ENCODE peak calls at places on chromosomes 11 and 22, in four cellular contexts. W is WTC11, G is fibroblast of the aortic adventitia, N is NCI-H1105. D is an unnamed sample.

GRCh38 chr22:20565761-20566160 is 58.4 kb downstream of the MED15 start:
- DNase-seq in W (no peak), G (no peak), N (no peak), D (no peak)

GRCh38 chr11:113730887-113731726 is 25.0 kb upstream of the TMPRSS5 start:
- DNase-seq in W (peak), G (peak), N (peak), D (peak)

GRCh38 chr11:74697722-74698121 is 33.5 kb downstream of the CHRDL2 start:
- DNase-seq in W (no peak), G (no peak), N (no peak), D (no peak)

GRCh38 chr11:86138958-86139357 is 70.1 kb upstream of the PICALM start:
- DNase-seq in W (no peak), G (no peak), N (no peak), D (no peak)

GRCh38 chr11:13993096-13993760 is 30.7 kb downstream of the SPON1 start:
- DNase-seq in W (no peak), G (no peak), N (no peak), D (no peak)

GRCh38 chr22:23054531-23055257 is 15.6 kb upstream of the GNAZ start:
- DNase-seq in W (peak), G (no peak), N (no peak), D (no peak)

GRCh38 chr11:75261474-75261847 is 20.9 kb downstream of the TPBGL start:
- DNase-seq in W (no peak), G (no peak), N (no peak), D (no peak)

GRCh38 chr11:25983280-25983679 is 348.6 kb upstream of the ANO3 start:
- DNase-seq in W (no peak), G (no peak), N (no peak), D (no peak)

GRCh38 chr11:95242202-95242989 is 11.4 kb upstream of the SESN3 start:
- DNase-seq in W (no peak), G (no peak), N (no peak), D (no peak)

GRCh38 chr11:64409707-64410395 is 50.9 kb downstream of the RPS6KA4 start:
- DNase-seq in W (no peak), G (no peak), N (no peak), D (peak)

GRCh38 chr11:35274909-35275807 is 136.2 kb downstream of the CD44 start:
- DNase-seq in W (no peak), G (peak), N (peak), D (peak)

GRCh38 chr11:30244255-30244654 is 13.4 kb downstream of the FSHB start:
- DNase-seq in W (no peak), G (peak), N (no peak), D (no peak)

GRCh38 chr11:63639195-63639832 is 25.1 kb upstream of the PLAAT3 start:
- DNase-seq in W (no peak), G (peak), N (no peak), D (no peak)

GRCh38 chr11:30740071-30740470 is 153.9 kb upstream of the MPPED2 start:
- DNase-seq in W (no peak), G (no peak), N (no peak), D (no peak)

GRCh38 chr11:17531818-17532131 is 12.4 kb downstream of the USH1C start:
- DNase-seq in W (no peak), G (peak), N (no peak), D (no peak)

GRCh38 chr22:48672387-48672786 is 1155.3 kb downstream of the BRD1 start:
- DNase-seq in W (no peak), G (no peak), N (no peak), D (no peak)

GRCh38 chr11:130471731-130472433 is 23.4 kb downstream of the ADAMTS15 start:
- DNase-seq in W (no peak), G (no peak), N (no peak), D (no peak)

GRCh38 chr11:19805827-19806226 is 93.2 kb downstream of the NAV2 start:
- DNase-seq in W (no peak), G (no peak), N (no peak), D (no peak)

GRCh38 chr22:39098576-39098975 is 1.5 kb downstream of the APOBEC3H start:
- DNase-seq in W (no peak), G (no peak), N (no peak), D (no peak)

GRCh38 chr11:16966633-16967346 is 47.4 kb downstream of the PLEKHA7 start:
- DNase-seq in W (no peak), G (no peak), N (no peak), D (no peak)

GRCh38 chr22:46815896-46816721 is 53.7 kb downstream of the TBC1D22A start:
- DNase-seq in W (no peak), G (peak), N (no peak), D (peak)

GRCh38 chr22:27597703-27598444 is 203.7 kb downstream of the MN1 start:
- DNase-seq in W (no peak), G (peak), N (no peak), D (no peak)

GRCh38 chr22:22812031-22812905 is 75.3 kb upstream of the IGLL5 start:
- DNase-seq in W (no peak), G (no peak), N (no peak), D (no peak)

GRCh38 chr11:106288988-106289387 is 211.5 kb downstream of the AASDHPPT start:
- DNase-seq in W (no peak), G (no peak), N (no peak), D (no peak)

GRCh38 chr22:46626911-46627805 is 7.0 kb downstream of the GRAMD4 start:
- DNase-seq in W (peak), G (no peak), N (peak), D (no peak)

GRCh38 chr22:44952863-44953790 is 56.7 kb downstream of the PHF21B start:
- DNase-seq in W (no peak), G (no peak), N (no peak), D (no peak)

GRCh38 chr11:109421981-109422590 is at the start of gene C11orf87:
- DNase-seq in W (peak), G (peak), N (peak), D (no peak)

GRCh38 chr11:1351278-1351937 is 38.3 kb upstream of the BRSK2 start:
- DNase-seq in W (no peak), G (no peak), N (no peak), D (no peak)

GRCh38 chr22:30572840-30573593 is 1.4 kb downstream of the GAL3ST1 start:
- DNase-seq in W (no peak), G (no peak), N (no peak), D (no peak)

GRCh38 chr11:15145151-15145550 is 30.4 kb downstream of the INSC start:
- DNase-seq in W (no peak), G (no peak), N (no peak), D (no peak)